ENCODE peak calls at places on chromosomes 16 and 17, in nine cellular contexts. X, Y, O, K, E, G, B, S and J are unnamed samples.

GRCh38 chr16:83840060-83840617 is 32.4 kb downstream of the HSBP1 start:
- DNase-seq in X (no peak), K (no peak), B (no peak), S (no peak), Y (no peak), E (no peak), O (no peak), G (no peak), J (no peak)

GRCh38 chr17:77385750-77386501 is 245.2 kb downstream of the SEC14L1 start:
- DNase-seq in E (no peak), X (no peak), Y (no peak), K (no peak), G (no peak), O (no peak), S (no peak), B (no peak), J (no peak)

GRCh38 chr17:74776990-74777389 is 845 bp upstream of the NAT9 start:
- DNase-seq in B (no peak), O (no peak), Y (no peak), S (no peak), X (no peak), G (no peak), K (no peak), E (no peak), J (peak; percentile 42)

GRCh38 chr16:77323695-77324094 is 111.1 kb downstream of the ADAMTS18 start:
- DNase-seq in K (no peak), Y (no peak), S (no peak), X (no peak), E (no peak), G (no peak), B (no peak), O (no peak), J (no peak)

GRCh38 chr17:44921122-44921882 is 6.0 kb upstream of the GFAP start:
- DNase-seq in B (no peak), S (no peak), G (no peak), K (no peak), X (no peak), O (no peak), Y (peak; percentile 54), E (no peak), J (no peak)

GRCh38 chr16:89322381-89323119 is 105.0 kb downstream of the ZNF778 start:
- DNase-seq in B (peak; percentile 82), G (no peak), K (peak; percentile 79), X (peak; percentile 60), O (no peak), Y (peak; percentile 48), E (no peak), S (no peak), J (peak; percentile 67)

GRCh38 chr16:85639529-85640253 is 26.6 kb downstream of the GSE1 start:
- DNase-seq in E (no peak), X (no peak), B (no peak), S (no peak), K (no peak), G (no peak), Y (peak; percentile 70), O (peak; percentile 67), J (no peak)

GRCh38 chr16:69171325-69172095 is 15.5 kb upstream of the SNTB2 start:
- DNase-seq in B (peak; percentile 62), Y (no peak), X (no peak), O (no peak), E (no peak), K (no peak), G (no peak), S (no peak), J (peak; percentile 40)

GRCh38 chr17:74020522-74020921 is 183.0 kb upstream of the RPL38 start:
- DNase-seq in X (no peak), S (no peak), G (no peak), K (no peak), B (no peak), O (no peak), E (no peak), Y (no peak), J (no peak)

GRCh38 chr16:55779391-55780094 is 53.4 kb downstream of the CES1 start:
- DNase-seq in S (no peak), K (no peak), X (no peak), B (no peak), Y (no peak), O (no peak), G (no peak), E (no peak), J (no peak)

GRCh38 chr17:20217677-20218076 is 208.5 kb downstream of the SPECC1 start:
- DNase-seq in G (no peak), X (no peak), E (no peak), S (no peak), K (no peak), B (no peak), O (no peak), Y (no peak), J (no peak)

GRCh38 chr17:20218231-20218630 is 209.1 kb downstream of the SPECC1 start:
- DNase-seq in O (no peak), Y (no peak), B (no peak), G (no peak), E (no peak), K (no peak), X (no peak), S (no peak), J (no peak)

GRCh38 chr17:20216853-20217252 is 207.7 kb downstream of the SPECC1 start:
- DNase-seq in E (no peak), S (no peak), Y (no peak), O (no peak), X (no peak), B (no peak), G (no peak), K (no peak), J (no peak)

GRCh38 chr17:20214807-20215206 is 205.6 kb downstream of the SPECC1 start:
- DNase-seq in B (no peak), X (no peak), G (no peak), E (no peak), Y (no peak), S (no peak), K (no peak), O (no peak), J (no peak)

GRCh38 chr17:20216154-20216815 is 207.1 kb downstream of the SPECC1 start:
- DNase-seq in B (no peak), Y (no peak), E (no peak), S (no peak), O (no peak), G (no peak), X (peak; percentile 48), K (no peak), J (no peak)
- TF ChIP-seq POLR2A in B (no peak), Y (no peak), E (no peak), S (no peak), O (no peak), G (no peak), X (no peak), K (no peak), J (no peak)

GRCh38 chr17:55295411-55296170 is 30.8 kb downstream of the HLF start:
- DNase-seq in Y (peak; percentile 66), G (no peak), E (peak; percentile 25), X (peak; percentile 68), K (peak; percentile 61), O (peak; percentile 55), B (peak; percentile 43), S (peak; percentile 57), J (peak; percentile 45)
- TF ChIP-seq POLR2A in Y (no peak), G (no peak), E (no peak), X (no peak), K (no peak), O (no peak), B (no peak), S (no peak), J (no peak)

DNA sequence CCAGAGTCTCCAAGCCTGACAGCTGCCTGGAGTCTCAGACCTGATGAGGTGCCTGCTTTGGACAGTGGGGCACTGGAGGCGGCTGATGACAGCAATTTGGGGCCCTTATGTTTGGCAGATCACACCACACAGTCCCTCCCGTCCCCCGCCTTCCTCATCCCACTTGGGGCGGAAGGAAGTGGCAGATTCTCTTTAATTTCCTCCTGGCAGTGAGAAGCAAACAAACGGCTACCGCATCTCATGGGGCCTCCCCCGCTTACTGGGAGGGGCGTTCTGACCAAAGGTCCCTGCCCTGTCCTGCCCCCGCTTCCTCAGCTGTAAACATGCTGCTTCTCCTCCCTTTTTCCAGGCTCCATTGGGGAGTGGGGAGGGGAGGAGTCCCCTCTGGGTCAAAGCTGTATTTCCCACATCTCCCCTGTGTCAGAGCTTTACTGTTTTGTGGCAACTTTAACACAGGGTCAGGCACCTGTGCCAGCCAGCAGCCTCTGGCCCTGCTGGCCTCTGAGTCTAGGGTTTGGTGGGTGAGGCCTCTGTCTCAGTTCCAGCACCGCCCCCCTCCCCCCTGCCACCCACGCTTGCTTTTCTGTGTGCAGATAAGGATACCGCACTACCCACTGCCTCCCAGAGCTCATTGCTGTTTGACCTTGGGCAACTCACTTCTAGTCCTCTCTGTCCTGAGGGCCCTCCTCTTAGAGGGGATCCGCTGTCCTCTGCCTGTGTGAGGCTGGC is 5.4 kb upstream of the NFATC3 start:
- DNase-seq in G (no peak), B (no peak), E (no peak), Y (peak; percentile 90), S (no peak), X (no peak), O (no peak), K (peak; percentile 71), J (peak; percentile 99)
- TF ChIP-seq POLR2A in G (no peak), B (no peak), E (peak; percentile 22), Y (peak; percentile 36), S (no peak), X (no peak), O (no peak), K (no peak), J (peak; percentile 14)

GRCh38 chr17:7023576-7024401 is 939 bp downstream of the BCL6B start:
- DNase-seq in G (no peak), X (peak; percentile 97), S (peak; percentile 86), B (peak; percentile 70), O (peak; percentile 78), Y (peak; percentile 97), E (peak; percentile 74), K (peak; percentile 85), J (no peak)
- TF ChIP-seq POLR2A in G (peak; percentile 62), X (peak; percentile 40), S (peak; percentile 23), B (no peak), O (peak; percentile 46), Y (peak; percentile 54), E (no peak), K (peak; percentile 78), J (no peak)

GRCh38 chr16:53504665-53505064 is 1.7 kb upstream of the AKTIP start:
- DNase-seq in O (no peak), K (no peak), X (no peak), G (no peak), E (no peak), S (no peak), Y (no peak), B (peak; percentile 46), J (peak; percentile 21)

GRCh38 chr16:53504161-53504663 is 1.2 kb upstream of the AKTIP start:
- DNase-seq in K (peak; percentile 59), X (peak; percentile 36), G (no peak), B (peak; percentile 31), O (peak; percentile 33), E (no peak), Y (peak; percentile 62), S (no peak), J (peak; percentile 33)

GRCh38 chr16:53501216-53501859 is 1.7 kb downstream of the AKTIP start:
- DNase-seq in B (no peak), O (no peak), G (no peak), E (no peak), X (no peak), Y (no peak), S (no peak), K (no peak), J (no peak)

GRCh38 chr16:53503270-53503911 is 382 bp upstream of the AKTIP start:
- DNase-seq in Y (peak; percentile 99), B (peak; percentile 100), S (peak; percentile 100), X (peak; percentile 100), G (peak; percentile 100), E (peak; percentile 92), K (peak; percentile 100), O (peak; percentile 100), J (peak; percentile 100)

GRCh38 chr16:53502331-53503269 is at the start of gene AKTIP:
- DNase-seq in S (no peak), O (peak; percentile 76), G (no peak), B (peak; percentile 52), Y (peak; percentile 68), K (no peak), E (peak; percentile 49), X (no peak), J (peak; percentile 49)
- TF ChIP-seq POLR2A in S (no peak), O (peak; percentile 45), G (no peak), B (no peak), Y (peak; percentile 70), K (no peak), E (no peak), X (peak; percentile 65), J (peak; percentile 13)